ENCODE peak calls at places on chromosomes 4 and X, in nine cellular contexts. U, X, R, C, P, N, A, J and E are unnamed samples.

GRCh38 chr4:70768301-70768948 is 46.7 kb downstream of the RUFY3 start:
- DNase-seq in P (no peak), N (no peak), A (no peak), J (no peak), R (no peak), U (no peak), X (peak; percentile 8), C (no peak), E (no peak)

GRCh38 chr4:7190668-7191545 is 1.4 kb upstream of the SORCS2 start:
- DNase-seq in X (no peak), R (no peak), U (no peak), J (no peak), C (no peak), N (no peak), P (no peak), A (no peak), E (no peak)

GRCh38 chr4:133588306-133588705 is 439.2 kb downstream of the PCDH10 start:
- DNase-seq in P (no peak), C (no peak), J (no peak), X (no peak), N (no peak), A (no peak), U (no peak), R (no peak), E (peak; percentile 35)

GRCh38 chrX:32788936-32789335 is 422.4 kb downstream of the DMD start:
- DNase-seq in P (no peak), X (no peak), C (no peak), A (no peak), U (no peak), R (no peak), J (no peak), N (no peak), E (no peak)

GRCh38 chrX:68978211-68978780 is 149.5 kb downstream of the EFNB1 start:
- DNase-seq in N (no peak), X (no peak), P (no peak), U (no peak), C (peak; percentile 82), J (no peak), R (no peak), A (no peak), E (peak; percentile 19)

GRCh38 chr4:1367230-1367935 is 20.4 kb downstream of the UVSSA start:
- DNase-seq in C (no peak), A (no peak), R (no peak), X (no peak), P (no peak), J (no peak), N (no peak), U (no peak), E (no peak)

GRCh38 chrX:68254738-68255645 is 178.3 kb downstream of the OPHN1 start:
- DNase-seq in U (no peak), C (no peak), R (no peak), A (no peak), N (no peak), P (no peak), J (no peak), X (peak; percentile 4), E (peak; percentile 72)

GRCh38 chr4:51923343-51923742 is 80.4 kb downstream of the DCUN1D4 start:
- DNase-seq in X (no peak), C (no peak), N (no peak), P (no peak), A (no peak), R (no peak), U (no peak), J (no peak), E (peak; percentile 65)

GRCh38 chr4:149343614-149344013 is 472.0 kb downstream of the IQCM start:
- DNase-seq in C (no peak), A (no peak), R (no peak), J (no peak), P (no peak), X (no peak), N (no peak), U (no peak), E (no peak)

GRCh38 chrX:41118156-41118555 is 32.9 kb downstream of the USP9X start:
- DNase-seq in R (no peak), N (no peak), J (no peak), U (no peak), C (no peak), A (peak; percentile 52), P (no peak), X (no peak), E (no peak)

GRCh38 chr4:6957994-6958393 is 48.4 kb downstream of the TBC1D14 start:
- DNase-seq in U (no peak), X (no peak), P (no peak), R (no peak), C (no peak), A (no peak), J (no peak), N (no peak), E (peak; percentile 32)